ENCODE peak calls at places on chromosome 7, in six cellular contexts. F is PC-9, Y is GM13976, P is A172, I is dermis blood vessel endothelial cell, N is HuH-7.5. W is an unnamed sample.

GRCh38 chr7:159151231-159151630 is 6.6 kb upstream of the VIPR2 start:
- DNase-seq in Y (no peak), F (no peak), I (no peak), P (no peak), N (no peak), W (no peak)

GRCh38 chr7:98309566-98309965 is 28.1 kb downstream of the BRI3 start:
- DNase-seq in P (no peak), I (no peak), F (no peak), Y (no peak), N (no peak), W (no peak)

GRCh38 chr7:780056-780455 is 52.2 kb upstream of the SUN1 start:
- DNase-seq in P (no peak), I (no peak), Y (no peak), N (no peak), F (no peak), W (no peak)

GRCh38 chr7:47281161-47281560 is 300.8 kb downstream of the TNS3 start:
- DNase-seq in N (no peak), Y (no peak), I (no peak), P (no peak), F (no peak), W (no peak)

GRCh38 chr7:155032978-155033377 is 30.1 kb upstream of the PAXIP1 start:
- DNase-seq in F (no peak), I (no peak), N (no peak), Y (no peak), P (no peak), W (no peak)

GRCh38 chr7:157996359-157997079 is 591.1 kb downstream of the PTPRN2 start:
- DNase-seq in F (no peak), I (no peak), N (no peak), P (no peak), Y (no peak), W (no peak)

GRCh38 chr7:140402178-140402835 is 1.6 kb upstream of the RAB19 start:
- DNase-seq in N (no peak), I (no peak), P (peak), F (no peak), Y (no peak), W (no peak)

GRCh38 chr7:113698556-113699220 is 220.1 kb downstream of the PPP1R3A start:
- DNase-seq in I (peak), F (no peak), P (peak), N (no peak), Y (peak), W (no peak)

GRCh38 chr7:105849122-105849855 is 27.1 kb downstream of the ATXN7L1 start:
- DNase-seq in P (peak), N (no peak), F (peak), Y (no peak), I (peak), W (no peak)

GRCh38 chr7:71182536-71182935 is 50.6 kb downstream of the GALNT17 start:
- DNase-seq in Y (no peak), I (no peak), F (no peak), N (no peak), P (no peak), W (no peak)

GRCh38 chr7:5282464-5283316 is at the start of gene SLC29A4:
- DNase-seq in I (peak), N (no peak), Y (peak), P (peak), F (peak), W (peak)

GRCh38 chr7:117021960-117022359 is 68.7 kb downstream of the ST7 start:
- DNase-seq in F (no peak), Y (no peak), I (no peak), N (no peak), P (no peak), W (no peak)

GRCh38 chr7:77796960-77797359 is 1.3 kb downstream of the TMEM60 start:
- DNase-seq in F (no peak), Y (no peak), N (no peak), I (no peak), P (no peak), W (no peak)

GRCh38 chr7:96933067-96933645 is 72.2 kb upstream of the DLX6 start:
- DNase-seq in I (no peak), F (no peak), P (no peak), Y (no peak), N (no peak), W (no peak)

GRCh38 chr7:70097639-70098038 is 499.4 kb downstream of the AUTS2 start:
- DNase-seq in F (no peak), I (no peak), N (no peak), P (no peak), Y (no peak), W (no peak)

GRCh38 chr7:135704074-135704473 is 23.9 kb downstream of the SLC13A4 start:
- DNase-seq in P (no peak), Y (no peak), F (no peak), N (no peak), I (no peak), W (no peak)

GRCh38 chr7:81871606-81872265 is 101.9 kb upstream of the HGF start:
- DNase-seq in Y (no peak), N (no peak), P (no peak), F (no peak), I (no peak), W (no peak)

GRCh38 chr7:55476852-55477780 is 95.2 kb downstream of the VOPP1 start:
- DNase-seq in Y (no peak), N (no peak), F (no peak), I (no peak), P (no peak), W (no peak)

GRCh38 chr7:77199008-77199966 is at the start of gene FGL2:
- DNase-seq in N (no peak), I (peak), Y (no peak), P (peak), F (no peak), W (no peak)

GRCh38 chr7:99679400-99680191 is at the start of gene CYP3A5:
- DNase-seq in F (peak), P (peak), I (no peak), Y (no peak), N (no peak), W (no peak)

GRCh38 chr7:2487586-2488271 is 11.5 kb upstream of the GRIFIN start:
- DNase-seq in I (no peak), Y (no peak), N (no peak), F (no peak), P (no peak), W (no peak)

GRCh38 chr7:122166708-122167107 is 22.7 kb upstream of the AASS start:
- DNase-seq in N (no peak), Y (no peak), F (peak), I (peak), P (peak), W (no peak)

GRCh38 chr7:90298145-90299038 is 22.7 kb downstream of the FAM237B start:
- DNase-seq in I (peak), Y (peak), F (peak), N (no peak), P (peak), W (peak)

GRCh38 chr7:92785923-92786322 is 50.5 kb downstream of the CDK6 start:
- DNase-seq in F (no peak), Y (no peak), P (no peak), N (no peak), I (no peak), W (no peak)

GRCh38 chr7:6278749-6279310 is 6.4 kb upstream of the CYTH3 start:
- DNase-seq in Y (no peak), I (no peak), F (no peak), P (no peak), N (no peak), W (no peak)

GRCh38 chr7:11831383-11831726 is 643 bp downstream of the THSD7A start:
- DNase-seq in P (peak), F (no peak), I (no peak), N (no peak), Y (no peak), W (no peak)

GRCh38 chr7:22884911-22885823 is 62.5 kb upstream of the TOMM7 start:
- DNase-seq in P (no peak), I (no peak), Y (peak), F (no peak), N (no peak), W (peak)

GRCh38 chr7:44696728-44697127 is 51.9 kb upstream of the ZMIZ2 start:
- DNase-seq in P (no peak), I (no peak), Y (no peak), F (no peak), N (no peak), W (no peak)

GRCh38 chr7:95066736-95067530 is 159.5 kb downstream of the PPP1R9A start:
- DNase-seq in F (no peak), P (peak), N (peak), Y (no peak), I (peak), W (no peak)

GRCh38 chr7:135448753-135449152 is 61.1 kb downstream of the CNOT4 start:
- DNase-seq in Y (no peak), F (no peak), P (no peak), I (no peak), N (no peak), W (no peak)

GRCh38 chr7:32462966-32463365 is 27.2 kb downstream of the LSM5 start:
- DNase-seq in P (no peak), N (no peak), I (no peak), F (no peak), Y (no peak), W (no peak)

GRCh38 chr7:1859266-1860035 is 189.4 kb downstream of the ELFN1 start:
- DNase-seq in I (no peak), F (no peak), Y (no peak), P (no peak), N (no peak), W (no peak)

GRCh38 chr7:16063691-16064090 is 357.6 kb downstream of the CRPPA start:
- DNase-seq in Y (no peak), P (no peak), F (no peak), I (peak), N (no peak), W (no peak)

GRCh38 chr7:4235596-4235995 is 446.5 kb upstream of the FOXK1 start:
- DNase-seq in F (no peak), Y (no peak), N (no peak), I (no peak), P (no peak), W (no peak)

GRCh38 chr7:140062118-140062527 is 628 bp downstream of the PARP12 start:
- DNase-seq in P (no peak), I (peak), N (no peak), Y (peak), F (no peak), W (peak)

GRCh38 chr7:54811016-54811924 is 52.3 kb upstream of the SEC61G start:
- DNase-seq in Y (no peak), N (no peak), I (peak), F (no peak), P (peak), W (no peak)

GRCh38 chr7:13551503-13551902 is 438.0 kb downstream of the ETV1 start:
- DNase-seq in N (no peak), Y (no peak), P (peak), F (no peak), I (no peak), W (no peak)

GRCh38 chr7:141785711-141786552 is 4.1 kb upstream of the TAS2R5 start:
- DNase-seq in N (peak), F (peak), I (peak), P (peak), Y (peak), W (peak)

GRCh38 chr7:28130277-28130676 is 50.3 kb downstream of the JAZF1 start:
- DNase-seq in N (no peak), I (no peak), Y (no peak), P (peak), F (no peak), W (no peak)